ENCODE peak calls at places on chromosomes 16 and 17, in ten cellular contexts. One of them, this sample, is unnamed.

GRCh38 chr16:72105978-72106377 is 12.3 kb downstream of the DHX38 start:
- DNase-seq in mammary epithelial cell: no peak
- DNase-seq in NCI-H774: no peak
- DNase-seq in progenitor cell of endocrine pancreas: no peak
- DNase-seq in fibroblast of mammary gland: no peak
- DNase-seq in NCI-H524: no peak
- DNase-seq in activated CD8-positive, alpha-beta memory T cell treated with anti-CD3 and anti-CD28 coated beads for 1 hour: no peak
- DNase-seq in activated CD8-positive, alpha-beta T cell treated with anti-CD3 and anti-CD28 coated beads for 36 hours: no peak
- DNase-seq in AG04449: no peak
- DNase-seq in GM18507: no peak
- DNase-seq in this sample: no peak

GRCh38 chr17:30476726-30477082 is 504 bp upstream of the GOSR1 start:
- DNase-seq in mammary epithelial cell: no peak
- DNase-seq in NCI-H774: peak
- DNase-seq in progenitor cell of endocrine pancreas: no peak
- DNase-seq in fibroblast of mammary gland: peak
- DNase-seq in NCI-H524: no peak
- DNase-seq in activated CD8-positive, alpha-beta memory T cell treated with anti-CD3 and anti-CD28 coated beads for 1 hour: no peak
- DNase-seq in activated CD8-positive, alpha-beta T cell treated with anti-CD3 and anti-CD28 coated beads for 36 hours: peak
- DNase-seq in AG04449: no peak
- DNase-seq in GM18507: no peak
- DNase-seq in this sample: no peak

GRCh38 chr16:59567496-59567895 is 833.4 kb upstream of the GOT2 start:
- DNase-seq in mammary epithelial cell: no peak
- DNase-seq in NCI-H774: no peak
- DNase-seq in progenitor cell of endocrine pancreas: no peak
- DNase-seq in fibroblast of mammary gland: no peak
- DNase-seq in NCI-H524: no peak
- DNase-seq in activated CD8-positive, alpha-beta memory T cell treated with anti-CD3 and anti-CD28 coated beads for 1 hour: no peak
- DNase-seq in activated CD8-positive, alpha-beta T cell treated with anti-CD3 and anti-CD28 coated beads for 36 hours: no peak
- DNase-seq in AG04449: no peak
- DNase-seq in GM18507: no peak
- DNase-seq in this sample: no peak

GRCh38 chr17:38628441-38628840 is 22.7 kb upstream of the SRCIN1 start:
- DNase-seq in mammary epithelial cell: peak
- DNase-seq in NCI-H774: peak
- DNase-seq in progenitor cell of endocrine pancreas: no peak
- DNase-seq in fibroblast of mammary gland: peak
- DNase-seq in NCI-H524: peak
- DNase-seq in activated CD8-positive, alpha-beta memory T cell treated with anti-CD3 and anti-CD28 coated beads for 1 hour: no peak
- DNase-seq in activated CD8-positive, alpha-beta T cell treated with anti-CD3 and anti-CD28 coated beads for 36 hours: peak
- DNase-seq in AG04449: no peak
- DNase-seq in GM18507: no peak
- DNase-seq in this sample: no peak

GRCh38 chr16:3625911-3626732 is 14.7 kb upstream of the SLX4 start:
- DNase-seq in mammary epithelial cell: no peak
- DNase-seq in NCI-H774: no peak
- DNase-seq in progenitor cell of endocrine pancreas: no peak
- DNase-seq in fibroblast of mammary gland: no peak
- DNase-seq in NCI-H524: no peak
- DNase-seq in activated CD8-positive, alpha-beta memory T cell treated with anti-CD3 and anti-CD28 coated beads for 1 hour: no peak
- DNase-seq in activated CD8-positive, alpha-beta T cell treated with anti-CD3 and anti-CD28 coated beads for 36 hours: no peak
- DNase-seq in AG04449: no peak
- DNase-seq in GM18507: no peak
- DNase-seq in this sample: no peak

GRCh38 chr17:42795061-42795460 is 3.4 kb downstream of the COA3 start:
- DNase-seq in mammary epithelial cell: no peak
- DNase-seq in NCI-H774: no peak
- DNase-seq in progenitor cell of endocrine pancreas: no peak
- DNase-seq in fibroblast of mammary gland: no peak
- DNase-seq in NCI-H524: no peak
- DNase-seq in activated CD8-positive, alpha-beta memory T cell treated with anti-CD3 and anti-CD28 coated beads for 1 hour: no peak
- DNase-seq in activated CD8-positive, alpha-beta T cell treated with anti-CD3 and anti-CD28 coated beads for 36 hours: no peak
- DNase-seq in AG04449: no peak
- DNase-seq in GM18507: no peak
- DNase-seq in this sample: no peak

GRCh38 chr17:38341035-38341721 is 2.6 kb downstream of the GPR179 start:
- DNase-seq in mammary epithelial cell: no peak
- DNase-seq in NCI-H774: peak
- DNase-seq in progenitor cell of endocrine pancreas: no peak
- DNase-seq in fibroblast of mammary gland: no peak
- DNase-seq in NCI-H524: no peak
- DNase-seq in activated CD8-positive, alpha-beta memory T cell treated with anti-CD3 and anti-CD28 coated beads for 1 hour: no peak
- DNase-seq in activated CD8-positive, alpha-beta T cell treated with anti-CD3 and anti-CD28 coated beads for 36 hours: no peak
- DNase-seq in AG04449: no peak
- DNase-seq in GM18507: no peak
- DNase-seq in this sample: no peak

GRCh38 chr17:35557353-35557752 is 3.3 kb downstream of the SLFN14 start:
- DNase-seq in mammary epithelial cell: no peak
- DNase-seq in NCI-H774: no peak
- DNase-seq in progenitor cell of endocrine pancreas: no peak
- DNase-seq in fibroblast of mammary gland: no peak
- DNase-seq in NCI-H524: no peak
- DNase-seq in activated CD8-positive, alpha-beta memory T cell treated with anti-CD3 and anti-CD28 coated beads for 1 hour: no peak
- DNase-seq in activated CD8-positive, alpha-beta T cell treated with anti-CD3 and anti-CD28 coated beads for 36 hours: no peak
- DNase-seq in AG04449: no peak
- DNase-seq in GM18507: no peak
- DNase-seq in this sample: no peak

GRCh38 chr17:64120159-64120558 is 9.8 kb downstream of the ERN1 start:
- DNase-seq in mammary epithelial cell: no peak
- DNase-seq in NCI-H774: no peak
- DNase-seq in progenitor cell of endocrine pancreas: no peak
- DNase-seq in fibroblast of mammary gland: no peak
- DNase-seq in NCI-H524: no peak
- DNase-seq in activated CD8-positive, alpha-beta memory T cell treated with anti-CD3 and anti-CD28 coated beads for 1 hour: no peak
- DNase-seq in activated CD8-positive, alpha-beta T cell treated with anti-CD3 and anti-CD28 coated beads for 36 hours: peak
- DNase-seq in AG04449: no peak
- DNase-seq in GM18507: no peak
- DNase-seq in this sample: no peak

GRCh38 chr16:72203401-72203800 is 31.4 kb upstream of the PMFBP1 start:
- DNase-seq in mammary epithelial cell: peak
- DNase-seq in NCI-H774: no peak
- DNase-seq in progenitor cell of endocrine pancreas: no peak
- DNase-seq in fibroblast of mammary gland: peak
- DNase-seq in NCI-H524: no peak
- DNase-seq in activated CD8-positive, alpha-beta memory T cell treated with anti-CD3 and anti-CD28 coated beads for 1 hour: no peak
- DNase-seq in activated CD8-positive, alpha-beta T cell treated with anti-CD3 and anti-CD28 coated beads for 36 hours: peak
- DNase-seq in AG04449: no peak
- DNase-seq in GM18507: peak
- DNase-seq in this sample: no peak

GRCh38 chr16:29804020-29804419 is 2.3 kb upstream of the MAZ start:
- DNase-seq in mammary epithelial cell: no peak
- DNase-seq in NCI-H774: no peak
- DNase-seq in progenitor cell of endocrine pancreas: no peak
- DNase-seq in fibroblast of mammary gland: no peak
- DNase-seq in NCI-H524: no peak
- DNase-seq in activated CD8-positive, alpha-beta memory T cell treated with anti-CD3 and anti-CD28 coated beads for 1 hour: no peak
- DNase-seq in activated CD8-positive, alpha-beta T cell treated with anti-CD3 and anti-CD28 coated beads for 36 hours: no peak
- DNase-seq in AG04449: no peak
- DNase-seq in GM18507: no peak
- DNase-seq in this sample: no peak

GRCh38 chr16:68771922-68772681 is 35.0 kb downstream of the CDH1 start:
- DNase-seq in mammary epithelial cell: no peak
- DNase-seq in NCI-H774: no peak
- DNase-seq in progenitor cell of endocrine pancreas: no peak
- DNase-seq in fibroblast of mammary gland: no peak
- DNase-seq in NCI-H524: no peak
- DNase-seq in activated CD8-positive, alpha-beta memory T cell treated with anti-CD3 and anti-CD28 coated beads for 1 hour: no peak
- DNase-seq in activated CD8-positive, alpha-beta T cell treated with anti-CD3 and anti-CD28 coated beads for 36 hours: no peak
- DNase-seq in AG04449: no peak
- DNase-seq in GM18507: no peak
- DNase-seq in this sample: no peak

GRCh38 chr17:62671553-62671952 is 44.1 kb downstream of the MRC2 start:
- DNase-seq in mammary epithelial cell: peak
- DNase-seq in NCI-H774: peak
- DNase-seq in progenitor cell of endocrine pancreas: no peak
- DNase-seq in fibroblast of mammary gland: no peak
- DNase-seq in NCI-H524: no peak
- DNase-seq in activated CD8-positive, alpha-beta memory T cell treated with anti-CD3 and anti-CD28 coated beads for 1 hour: no peak
- DNase-seq in activated CD8-positive, alpha-beta T cell treated with anti-CD3 and anti-CD28 coated beads for 36 hours: no peak
- DNase-seq in AG04449: no peak
- DNase-seq in GM18507: no peak
- DNase-seq in this sample: no peak

GRCh38 chr16:17793354-17793753 is 322.6 kb upstream of the XYLT1 start:
- DNase-seq in mammary epithelial cell: no peak
- DNase-seq in NCI-H774: no peak
- DNase-seq in progenitor cell of endocrine pancreas: no peak
- DNase-seq in fibroblast of mammary gland: no peak
- DNase-seq in NCI-H524: no peak
- DNase-seq in activated CD8-positive, alpha-beta memory T cell treated with anti-CD3 and anti-CD28 coated beads for 1 hour: no peak
- DNase-seq in activated CD8-positive, alpha-beta T cell treated with anti-CD3 and anti-CD28 coated beads for 36 hours: no peak
- DNase-seq in AG04449: no peak
- DNase-seq in GM18507: no peak
- DNase-seq in this sample: no peak

GRCh38 chr16:2904922-2905240 is 6.8 kb upstream of the FLYWCH1 start:
- DNase-seq in mammary epithelial cell: no peak
- DNase-seq in NCI-H774: no peak
- DNase-seq in progenitor cell of endocrine pancreas: no peak
- DNase-seq in fibroblast of mammary gland: no peak
- DNase-seq in NCI-H524: no peak
- DNase-seq in activated CD8-positive, alpha-beta memory T cell treated with anti-CD3 and anti-CD28 coated beads for 1 hour: no peak
- DNase-seq in activated CD8-positive, alpha-beta T cell treated with anti-CD3 and anti-CD28 coated beads for 36 hours: no peak
- DNase-seq in AG04449: no peak
- DNase-seq in GM18507: no peak
- DNase-seq in this sample: no peak

GRCh38 chr17:70344356-70345060 is 175.2 kb downstream of the KCNJ2 start:
- DNase-seq in mammary epithelial cell: peak
- DNase-seq in NCI-H774: no peak
- DNase-seq in progenitor cell of endocrine pancreas: no peak
- DNase-seq in fibroblast of mammary gland: peak
- DNase-seq in NCI-H524: no peak
- DNase-seq in activated CD8-positive, alpha-beta memory T cell treated with anti-CD3 and anti-CD28 coated beads for 1 hour: no peak
- DNase-seq in activated CD8-positive, alpha-beta T cell treated with anti-CD3 and anti-CD28 coated beads for 36 hours: no peak
- DNase-seq in AG04449: no peak
- DNase-seq in GM18507: no peak
- DNase-seq in this sample: no peak

GRCh38 chr17:21298056-21298982 is 13.8 kb downstream of the MAP2K3 start:
- DNase-seq in mammary epithelial cell: no peak
- DNase-seq in NCI-H774: no peak
- DNase-seq in progenitor cell of endocrine pancreas: no peak
- DNase-seq in fibroblast of mammary gland: no peak
- DNase-seq in NCI-H524: no peak
- DNase-seq in activated CD8-positive, alpha-beta memory T cell treated with anti-CD3 and anti-CD28 coated beads for 1 hour: no peak
- DNase-seq in activated CD8-positive, alpha-beta T cell treated with anti-CD3 and anti-CD28 coated beads for 36 hours: no peak
- DNase-seq in AG04449: no peak
- DNase-seq in GM18507: no peak
- DNase-seq in this sample: no peak

GRCh38 chr17:73308017-73308823 is 3.6 kb downstream of the CDC42EP4 start:
- DNase-seq in mammary epithelial cell: peak
- DNase-seq in NCI-H774: no peak
- DNase-seq in progenitor cell of endocrine pancreas: no peak
- DNase-seq in fibroblast of mammary gland: peak
- DNase-seq in NCI-H524: no peak
- DNase-seq in activated CD8-positive, alpha-beta memory T cell treated with anti-CD3 and anti-CD28 coated beads for 1 hour: no peak
- DNase-seq in activated CD8-positive, alpha-beta T cell treated with anti-CD3 and anti-CD28 coated beads for 36 hours: no peak
- DNase-seq in AG04449: no peak
- DNase-seq in GM18507: no peak
- DNase-seq in this sample: peak

GRCh38 chr17:30323262-30323894 is 10.5 kb downstream of the TMIGD1 start:
- DNase-seq in mammary epithelial cell: no peak
- DNase-seq in NCI-H774: peak
- DNase-seq in progenitor cell of endocrine pancreas: no peak
- DNase-seq in fibroblast of mammary gland: no peak
- DNase-seq in NCI-H524: no peak
- DNase-seq in activated CD8-positive, alpha-beta memory T cell treated with anti-CD3 and anti-CD28 coated beads for 1 hour: no peak
- DNase-seq in activated CD8-positive, alpha-beta T cell treated with anti-CD3 and anti-CD28 coated beads for 36 hours: peak
- DNase-seq in AG04449: no peak
- DNase-seq in GM18507: no peak
- DNase-seq in this sample: no peak

GRCh38 chr16:22123146-22123545 is 30.8 kb downstream of the VWA3A start:
- DNase-seq in mammary epithelial cell: no peak
- DNase-seq in NCI-H774: no peak
- DNase-seq in progenitor cell of endocrine pancreas: no peak
- DNase-seq in fibroblast of mammary gland: peak
- DNase-seq in NCI-H524: no peak
- DNase-seq in activated CD8-positive, alpha-beta memory T cell treated with anti-CD3 and anti-CD28 coated beads for 1 hour: no peak
- DNase-seq in activated CD8-positive, alpha-beta T cell treated with anti-CD3 and anti-CD28 coated beads for 36 hours: no peak
- DNase-seq in AG04449: no peak
- DNase-seq in GM18507: no peak
- DNase-seq in this sample: no peak

GRCh38 chr16:48101069-48101674 is 54.6 kb downstream of the ABCC12 start:
- DNase-seq in mammary epithelial cell: peak
- DNase-seq in NCI-H774: no peak
- DNase-seq in progenitor cell of endocrine pancreas: no peak
- DNase-seq in fibroblast of mammary gland: no peak
- DNase-seq in NCI-H524: no peak
- DNase-seq in activated CD8-positive, alpha-beta memory T cell treated with anti-CD3 and anti-CD28 coated beads for 1 hour: no peak
- DNase-seq in activated CD8-positive, alpha-beta T cell treated with anti-CD3 and anti-CD28 coated beads for 36 hours: peak
- DNase-seq in AG04449: no peak
- DNase-seq in GM18507: peak
- DNase-seq in this sample: no peak

GRCh38 chr16:67393111-67393789 is at the start of gene TPPP3:
- DNase-seq in mammary epithelial cell: peak
- DNase-seq in NCI-H774: peak
- DNase-seq in progenitor cell of endocrine pancreas: peak
- DNase-seq in fibroblast of mammary gland: peak
- DNase-seq in NCI-H524: peak
- DNase-seq in activated CD8-positive, alpha-beta memory T cell treated with anti-CD3 and anti-CD28 coated beads for 1 hour: no peak
- DNase-seq in activated CD8-positive, alpha-beta T cell treated with anti-CD3 and anti-CD28 coated beads for 36 hours: peak
- DNase-seq in AG04449: no peak
- DNase-seq in GM18507: peak
- DNase-seq in this sample: peak

GRCh38 chr16:11535494-11535893 is 51.2 kb downstream of the LITAF start:
- DNase-seq in mammary epithelial cell: peak
- DNase-seq in NCI-H774: peak
- DNase-seq in progenitor cell of endocrine pancreas: no peak
- DNase-seq in fibroblast of mammary gland: no peak
- DNase-seq in NCI-H524: no peak
- DNase-seq in activated CD8-positive, alpha-beta memory T cell treated with anti-CD3 and anti-CD28 coated beads for 1 hour: no peak
- DNase-seq in activated CD8-positive, alpha-beta T cell treated with anti-CD3 and anti-CD28 coated beads for 36 hours: no peak
- DNase-seq in AG04449: no peak
- DNase-seq in GM18507: no peak
- DNase-seq in this sample: no peak

GRCh38 chr17:57739402-57740224 is 5.5 kb downstream of the CCDC182 start:
- DNase-seq in mammary epithelial cell: peak
- DNase-seq in NCI-H774: no peak
- DNase-seq in progenitor cell of endocrine pancreas: no peak
- DNase-seq in fibroblast of mammary gland: peak
- DNase-seq in NCI-H524: peak
- DNase-seq in activated CD8-positive, alpha-beta memory T cell treated with anti-CD3 and anti-CD28 coated beads for 1 hour: no peak
- DNase-seq in activated CD8-positive, alpha-beta T cell treated with anti-CD3 and anti-CD28 coated beads for 36 hours: peak
- DNase-seq in AG04449: no peak
- DNase-seq in GM18507: no peak
- DNase-seq in this sample: no peak